ENCODE peak calls at places on chromosomes 11 and 22, in four cellular contexts. S is BE2C, D is EL, J is skeletal muscle cell. I is an unnamed sample.

GRCh38 chr11:706957-707816 is 1.2 kb downstream of the EPS8L2 start:
- DNase-seq in D (peak), J (no peak), S (no peak), I (no peak)

GRCh38 chr11:59759900-59760299 is 4.7 kb downstream of the STX3 start:
- DNase-seq in J (no peak), S (no peak), D (no peak), I (no peak)

GRCh38 chr11:12900496-12900895 is 108.6 kb upstream of the RASSF10 start:
- DNase-seq in J (peak), S (no peak), D (peak), I (no peak)

GRCh38 chr22:24432059-24432853 is 4.9 kb downstream of the ADORA2A start:
- DNase-seq in S (peak), J (peak), D (peak), I (no peak)

GRCh38 chr11:134942633-134943032 is 530.6 kb upstream of the B3GAT1 start:
- DNase-seq in S (no peak), J (no peak), D (no peak), I (no peak)

GRCh38 chr22:46462726-46463371 is 74.6 kb downstream of the CELSR1 start:
- DNase-seq in S (no peak), J (no peak), D (peak), I (no peak)

GRCh38 chr11:9260182-9261146 is 4.7 kb downstream of the DENND5A start:
- DNase-seq in D (no peak), J (no peak), S (no peak), I (no peak)

GRCh38 chr11:117874253-117874909 is 2.1 kb downstream of the FXYD6 start:
- DNase-seq in J (no peak), D (no peak), S (no peak), I (no peak)

GRCh38 chr11:69947772-69948255 is 128.6 kb upstream of the FGF3 start:
- DNase-seq in S (no peak), D (no peak), J (no peak), I (no peak)

GRCh38 chr11:13008625-13009475 is at the start of gene RASSF10:
- DNase-seq in S (peak), D (peak), J (no peak), I (peak)

GRCh38 chr11:43789700-43790443 is 90.8 kb upstream of the ALKBH3 start:
- DNase-seq in J (peak), S (no peak), D (peak), I (no peak)

GRCh38 chr11:68312117-68312779 is at the start of gene LRP5:
- DNase-seq in S (peak), J (no peak), D (peak), I (no peak)

GRCh38 chr11:772429-773390 is 4.6 kb downstream of the GATD1 start:
- DNase-seq in D (no peak), J (no peak), S (no peak), I (no peak)

GRCh38 chr11:60950024-60950423 is 2.0 kb downstream of the SLC15A3 start:
- DNase-seq in J (no peak), D (peak), S (no peak), I (no peak)

GRCh38 chr11:113578715-113579250 is 103.6 kb upstream of the DRD2 start:
- DNase-seq in J (no peak), S (no peak), D (no peak), I (no peak)

GRCh38 chr11:92941676-92942571 is 27.5 kb upstream of the MTNR1B start:
- DNase-seq in S (peak), J (no peak), D (peak), I (no peak)

GRCh38 chr11:131038597-131038996 is 122.3 kb upstream of the SNX19 start:
- DNase-seq in J (no peak), S (no peak), D (peak), I (no peak)

GRCh38 chr11:2558402-2558801 is 113.6 kb downstream of the KCNQ1 start:
- DNase-seq in J (no peak), D (no peak), S (peak), I (no peak)

GRCh38 chr11:35714882-35715612 is 52.5 kb downstream of the TRIM44 start:
- DNase-seq in D (peak), J (peak), S (no peak), I (no peak)